ENCODE peak calls at places on chromosomes 4 and X, in five cellular contexts. One of them, this sample, is unnamed.
A peak's percentile ranks its signal among the peaks of the same experiment; 100 is the strongest.

GRCh38 chrX:103211012-103211715 is 3.7 kb upstream of the BEX4 start:
- DNase-seq in H1: no peak
- DNase-seq in H9: peak; percentile 65
- DNase-seq in trophoblast cell: no peak
- DNase-seq in mesenchymal stem cell: peak; percentile 61
- DNase-seq in this sample: peak; percentile 31

GRCh38 chr4:144295286-144295995 is 154.9 kb upstream of the GYPA start:
- DNase-seq in H1: no peak
- DNase-seq in H9: no peak
- DNase-seq in trophoblast cell: peak; percentile 50
- DNase-seq in mesenchymal stem cell: no peak
- DNase-seq in this sample: no peak

GRCh38 chr4:23040539-23040938 is 347.8 kb downstream of the GBA3 start:
- DNase-seq in H1: no peak
- DNase-seq in H9: no peak
- DNase-seq in trophoblast cell: no peak
- DNase-seq in mesenchymal stem cell: no peak
- DNase-seq in this sample: no peak

GRCh38 chr4:23737571-23737970 is 152.3 kb downstream of the PPARGC1A start:
- DNase-seq in H1: no peak
- DNase-seq in H9: no peak
- DNase-seq in trophoblast cell: no peak
- DNase-seq in mesenchymal stem cell: peak; percentile 18
- DNase-seq in this sample: no peak

GRCh38 chr4:8735236-8736082 is 136.2 kb downstream of the HMX1 start:
- DNase-seq in H1: no peak
- DNase-seq in H9: no peak
- DNase-seq in trophoblast cell: no peak
- DNase-seq in mesenchymal stem cell: no peak
- DNase-seq in this sample: no peak

GRCh38 chr4:133154725-133155124 is 5.6 kb downstream of the PCDH10 start:
- DNase-seq in H1: no peak
- DNase-seq in H9: no peak
- DNase-seq in trophoblast cell: peak; percentile 13
- DNase-seq in mesenchymal stem cell: peak; percentile 52
- DNase-seq in this sample: no peak

GRCh38 chr4:101200561-101200960 is 146.8 kb downstream of the PPP3CA start:
- DNase-seq in H1: no peak
- DNase-seq in H9: no peak
- DNase-seq in trophoblast cell: peak; percentile 30
- DNase-seq in mesenchymal stem cell: peak; percentile 96
- DNase-seq in this sample: no peak

GRCh38 chr4:55949480-55949802 is 696 bp downstream of the CEP135 start:
- DNase-seq in H1: no peak
- DNase-seq in H9: no peak
- DNase-seq in trophoblast cell: no peak
- DNase-seq in mesenchymal stem cell: no peak
- DNase-seq in this sample: no peak

GRCh38 chr4:85715996-85716737 is 241.2 kb downstream of the ARHGAP24 start:
- DNase-seq in H1: no peak
- DNase-seq in H9: no peak
- DNase-seq in trophoblast cell: no peak
- DNase-seq in mesenchymal stem cell: no peak
- DNase-seq in this sample: no peak

GRCh38 chr4:101944649-101945048 is 154.1 kb downstream of the BANK1 start:
- DNase-seq in H1: no peak
- DNase-seq in H9: no peak
- DNase-seq in trophoblast cell: no peak
- DNase-seq in mesenchymal stem cell: peak; percentile 66
- DNase-seq in this sample: no peak

GRCh38 chrX:46758956-46759644 is at the start of gene SLC9A7:
- DNase-seq in H1: peak; percentile 89
- DNase-seq in H9: peak; percentile 85
- DNase-seq in trophoblast cell: peak; percentile 56
- DNase-seq in mesenchymal stem cell: peak; percentile 52
- DNase-seq in this sample: peak; percentile 69

GRCh38 chr4:3261411-3262207 is 12.7 kb downstream of the MSANTD1 start:
- DNase-seq in H1: peak; percentile 37
- DNase-seq in H9: peak; percentile 26
- DNase-seq in trophoblast cell: no peak
- DNase-seq in mesenchymal stem cell: no peak
- DNase-seq in this sample: no peak

GRCh38 chr4:152106781-152107321 is 346.0 kb upstream of the GATB start:
- DNase-seq in H1: no peak
- DNase-seq in H9: no peak
- DNase-seq in trophoblast cell: no peak
- DNase-seq in mesenchymal stem cell: no peak
- DNase-seq in this sample: no peak

GRCh38 chrX:9884031-9884779 is 83.0 kb upstream of the CLDN34 start:
- DNase-seq in H1: no peak
- DNase-seq in H9: no peak
- DNase-seq in trophoblast cell: no peak
- DNase-seq in mesenchymal stem cell: no peak
- DNase-seq in this sample: no peak

GRCh38 chr4:128359422-128359821 is 71.8 kb upstream of the PGRMC2 start:
- DNase-seq in H1: no peak
- DNase-seq in H9: no peak
- DNase-seq in trophoblast cell: no peak
- DNase-seq in mesenchymal stem cell: no peak
- DNase-seq in this sample: no peak

GRCh38 chr4:3516061-3516835 is 16.0 kb downstream of the LRPAP1 start:
- DNase-seq in H1: no peak
- DNase-seq in H9: no peak
- DNase-seq in trophoblast cell: no peak
- DNase-seq in mesenchymal stem cell: no peak
- DNase-seq in this sample: no peak

GRCh38 chr4:12884846-12885796 is 599.0 kb downstream of the RAB28 start:
- DNase-seq in H1: peak; percentile 53
- DNase-seq in H9: no peak
- DNase-seq in trophoblast cell: no peak
- DNase-seq in mesenchymal stem cell: peak; percentile 42
- DNase-seq in this sample: peak; percentile 9

GRCh38 chrX:147958316-147958715 is 22.8 kb upstream of the FMR1NB start:
- DNase-seq in H1: no peak
- DNase-seq in H9: no peak
- DNase-seq in trophoblast cell: no peak
- DNase-seq in mesenchymal stem cell: no peak
- DNase-seq in this sample: no peak

GRCh38 chrX:42519666-42520231 is 258.2 kb downstream of the PPP1R2C start:
- DNase-seq in H1: no peak
- DNase-seq in H9: no peak
- DNase-seq in trophoblast cell: no peak
- DNase-seq in mesenchymal stem cell: peak; percentile 7
- DNase-seq in this sample: no peak

GRCh38 chrX:147917700-147918694 is 6.3 kb downstream of the FMR1 start:
- DNase-seq in H1: no peak
- DNase-seq in H9: no peak
- DNase-seq in trophoblast cell: no peak
- DNase-seq in mesenchymal stem cell: no peak
- DNase-seq in this sample: no peak

GRCh38 chr4:153211986-153212720 is 7.9 kb downstream of the TRIM2 start:
- DNase-seq in H1: no peak
- DNase-seq in H9: no peak
- DNase-seq in trophoblast cell: no peak
- DNase-seq in mesenchymal stem cell: peak; percentile 85
- DNase-seq in this sample: no peak

GRCh38 chr4:128387600-128388351 is 100.2 kb upstream of the PGRMC2 start:
- DNase-seq in H1: no peak
- DNase-seq in H9: no peak
- DNase-seq in trophoblast cell: peak; percentile 16
- DNase-seq in mesenchymal stem cell: peak; percentile 37
- DNase-seq in this sample: no peak

GRCh38 chr4:147851135-147851534 is 119.2 kb downstream of the ARHGAP10 start:
- DNase-seq in H1: no peak
- DNase-seq in H9: no peak
- DNase-seq in trophoblast cell: no peak
- DNase-seq in mesenchymal stem cell: no peak
- DNase-seq in this sample: no peak

GRCh38 chr4:108829981-108830492 is 67.2 kb upstream of the ETNPPL start:
- DNase-seq in H1: no peak
- DNase-seq in H9: no peak
- DNase-seq in trophoblast cell: no peak
- DNase-seq in mesenchymal stem cell: no peak
- DNase-seq in this sample: no peak

GRCh38 chr4:108828620-108829019 is 65.8 kb upstream of the ETNPPL start:
- DNase-seq in H1: no peak
- DNase-seq in H9: no peak
- DNase-seq in trophoblast cell: no peak
- DNase-seq in mesenchymal stem cell: no peak
- DNase-seq in this sample: no peak

GRCh38 chr4:108834167-108834566 is 71.3 kb upstream of the ETNPPL start:
- DNase-seq in H1: no peak
- DNase-seq in H9: no peak
- DNase-seq in trophoblast cell: no peak
- DNase-seq in mesenchymal stem cell: peak; percentile 67
- DNase-seq in this sample: no peak

GRCh38 chr4:108833041-108833440 is 70.2 kb upstream of the ETNPPL start:
- DNase-seq in H1: no peak
- DNase-seq in H9: no peak
- DNase-seq in trophoblast cell: no peak
- DNase-seq in mesenchymal stem cell: no peak
- DNase-seq in this sample: no peak

GRCh38 chr4:108830509-108831244 is 67.8 kb upstream of the ETNPPL start:
- DNase-seq in H1: no peak
- DNase-seq in H9: no peak
- DNase-seq in trophoblast cell: no peak
- DNase-seq in mesenchymal stem cell: peak; percentile 46
- DNase-seq in this sample: no peak
- H2BK12ac ChIP-seq in H1: no peak overlapping the region
- H2BK12ac ChIP-seq in H9: no peak overlapping the region
- H2BK12ac ChIP-seq in trophoblast cell: no peak overlapping the region
- H2BK12ac ChIP-seq in mesenchymal stem cell: no peak overlapping the region
- H2BK12ac ChIP-seq in this sample: no peak overlapping the region

DNA sequence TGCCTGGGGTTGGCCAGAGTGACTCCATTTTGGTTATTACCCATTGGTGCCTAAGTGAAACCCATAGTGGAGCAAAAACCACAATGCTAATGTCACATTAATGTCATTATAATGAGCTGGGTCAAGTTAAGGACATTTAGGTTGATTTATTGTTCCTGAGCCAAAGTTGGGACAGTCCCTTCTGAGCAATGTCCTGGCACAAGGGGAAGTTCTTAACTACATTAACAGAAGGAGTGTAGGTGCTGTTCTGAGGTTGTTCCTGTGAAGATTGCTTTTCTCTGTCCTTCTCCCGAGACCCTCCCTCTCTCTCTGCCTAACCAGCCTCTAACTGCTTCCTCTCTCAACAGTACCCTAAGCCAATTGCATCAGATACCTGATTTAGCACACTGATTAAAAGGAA is 1956.8 kb upstream of the PCDH10 start:
- DNase-seq in H1: no peak
- DNase-seq in H9: no peak
- DNase-seq in trophoblast cell: no peak
- DNase-seq in mesenchymal stem cell: no peak
- DNase-seq in this sample: no peak
- H2BK12ac ChIP-seq in H1: no peak overlapping the region
- H2BK12ac ChIP-seq in H9: no peak overlapping the region
- H2BK12ac ChIP-seq in trophoblast cell: no peak overlapping the region
- H2BK12ac ChIP-seq in mesenchymal stem cell: no peak overlapping the region
- H2BK12ac ChIP-seq in this sample: no peak overlapping the region

DNA sequence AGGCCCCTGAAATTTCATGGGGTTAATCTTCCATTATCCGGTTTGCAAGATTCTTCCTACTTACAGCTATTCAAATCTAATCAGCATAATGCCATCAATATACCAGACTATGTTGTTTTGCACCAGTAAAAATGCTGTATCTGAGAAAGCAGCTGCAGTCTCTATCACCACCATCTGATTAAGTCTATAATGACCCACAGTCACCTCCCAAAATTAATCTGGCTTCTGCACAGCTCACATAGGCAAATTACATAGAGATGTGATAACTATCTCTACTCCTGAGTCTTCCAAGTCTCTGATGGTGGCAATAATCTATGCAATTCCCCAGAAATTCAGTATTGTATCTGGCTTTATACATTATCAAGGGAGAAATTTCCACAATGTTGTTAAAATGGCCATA is 113.2 kb downstream of the STPG2 start:
- DNase-seq in H1: no peak
- DNase-seq in H9: no peak
- DNase-seq in trophoblast cell: no peak
- DNase-seq in mesenchymal stem cell: no peak
- DNase-seq in this sample: no peak
- H2BK12ac ChIP-seq in H1: no peak overlapping the region
- H2BK12ac ChIP-seq in H9: no peak overlapping the region
- H2BK12ac ChIP-seq in trophoblast cell: no peak overlapping the region
- H2BK12ac ChIP-seq in mesenchymal stem cell: no peak overlapping the region
- H2BK12ac ChIP-seq in this sample: no peak overlapping the region

GRCh38 chrX:39445336-39445735 is 644.1 kb downstream of the MID1IP1 start:
- DNase-seq in H1: peak; percentile 73
- DNase-seq in H9: peak; percentile 63
- DNase-seq in trophoblast cell: no peak
- DNase-seq in mesenchymal stem cell: no peak
- DNase-seq in this sample: no peak
- H2BK12ac ChIP-seq in H1: no peak overlapping the region
- H2BK12ac ChIP-seq in H9: no peak overlapping the region
- H2BK12ac ChIP-seq in trophoblast cell: no peak overlapping the region
- H2BK12ac ChIP-seq in mesenchymal stem cell: no peak overlapping the region
- H2BK12ac ChIP-seq in this sample: no peak overlapping the region

GRCh38 chrX:22559506-22559905 is 286.8 kb downstream of the CBLL2 start:
- DNase-seq in H1: no peak
- DNase-seq in H9: no peak
- DNase-seq in trophoblast cell: no peak
- DNase-seq in mesenchymal stem cell: no peak
- DNase-seq in this sample: no peak
- H2BK12ac ChIP-seq in H1: no peak overlapping the region
- H2BK12ac ChIP-seq in H9: no peak overlapping the region
- H2BK12ac ChIP-seq in trophoblast cell: no peak overlapping the region
- H2BK12ac ChIP-seq in mesenchymal stem cell: no peak overlapping the region
- H2BK12ac ChIP-seq in this sample: no peak overlapping the region

GRCh38 chrX:2176274-2176673 is 324.5 kb downstream of the DHRSX start:
- DNase-seq in H1: no peak
- DNase-seq in H9: no peak
- DNase-seq in trophoblast cell: no peak
- DNase-seq in mesenchymal stem cell: no peak
- DNase-seq in this sample: no peak

GRCh38 chrX:2176733-2177132 is 324.0 kb downstream of the DHRSX start:
- DNase-seq in H1: no peak
- DNase-seq in H9: no peak
- DNase-seq in trophoblast cell: no peak
- DNase-seq in mesenchymal stem cell: no peak
- DNase-seq in this sample: no peak

GRCh38 chrX:2177541-2177940 is 323.2 kb downstream of the DHRSX start:
- DNase-seq in H1: no peak
- DNase-seq in H9: no peak
- DNase-seq in trophoblast cell: no peak
- DNase-seq in mesenchymal stem cell: no peak
- DNase-seq in this sample: no peak

GRCh38 chrX:2172359-2172758 is 328.4 kb downstream of the DHRSX start:
- DNase-seq in H1: no peak
- DNase-seq in H9: no peak
- DNase-seq in trophoblast cell: no peak
- DNase-seq in mesenchymal stem cell: no peak
- DNase-seq in this sample: no peak
- H2BK12ac ChIP-seq in H1: no peak overlapping the region
- H2BK12ac ChIP-seq in H9: no peak overlapping the region
- H2BK12ac ChIP-seq in trophoblast cell: no peak overlapping the region
- H2BK12ac ChIP-seq in mesenchymal stem cell: no peak overlapping the region
- H2BK12ac ChIP-seq in this sample: no peak overlapping the region